ENCODE peak calls at places on chromosomes 7 and 10, in six cellular contexts. G is OCI-M1; I is NCI-H2171 treated with DMSO at 0.1 percent for 48 hours; N is aorta; Q is SK-N-SH; A is stimulated activated CD4-positive, alpha-beta T cell treated with anti-CD3 and anti-CD28 coated beads, Interleukin-12 subunit alpha, Interleukin-12 subunit beta, amount 100 ng/mL, for 24 hours. K is an unnamed sample.

GRCh38 chr10:72331575-72332422 is 22.9 kb downstream of the DNAJB12 start:
- DNase-seq in G (peak), N (peak), A (peak), Q (peak), I (peak), K (no peak)

GRCh38 chr10:84264611-84265141 is 19.8 kb downstream of the RGR start:
- DNase-seq in N (peak), I (peak), G (peak), A (peak), Q (peak), K (no peak)

GRCh38 chr10:18505719-18506118 is 145.7 kb downstream of the NSUN6 start:
- DNase-seq in Q (no peak), I (peak), N (no peak), A (no peak), G (peak), K (no peak)

GRCh38 chr7:55438765-55439525 is 73.8 kb downstream of the LANCL2 start:
- DNase-seq in A (no peak), G (no peak), Q (peak), I (peak), N (no peak), K (no peak)

GRCh38 chr7:19964198-19964597 is 190.8 kb upstream of the TMEM196 start:
- DNase-seq in A (no peak), N (no peak), G (no peak), Q (no peak), I (no peak), K (no peak)

GRCh38 chr7:140533394-140533872 is 54.1 kb upstream of the MKRN1 start:
- DNase-seq in G (peak), N (no peak), I (no peak), Q (no peak), A (no peak), K (no peak)

GRCh38 chr10:4051011-4051407 is 266.0 kb upstream of the KLF6 start:
- DNase-seq in I (no peak), Q (no peak), G (peak), N (no peak), A (no peak), K (no peak)

GRCh38 chr7:116805100-116805544 is 57.3 kb upstream of the CAPZA2 start:
- DNase-seq in G (peak), N (no peak), I (peak), Q (peak), A (no peak), K (no peak)

GRCh38 chr10:133373104-133373624 is at the start of gene ECHS1:
- DNase-seq in Q (peak), N (peak), I (peak), A (peak), G (peak), K (peak)

GRCh38 chr7:4748267-4748666 is 27.2 kb upstream of the AP5Z1 start:
- DNase-seq in A (no peak), G (no peak), Q (no peak), N (no peak), I (no peak), K (no peak)

GRCh38 chr7:27842851-27843250 is 102.9 kb downstream of the TAX1BP1 start:
- DNase-seq in A (no peak), N (no peak), Q (peak), I (no peak), G (no peak), K (no peak)

GRCh38 chr7:23043441-23043840 is 29.5 kb upstream of the HYCC1 start:
- DNase-seq in I (no peak), A (no peak), N (no peak), G (peak), Q (no peak), K (no peak)

GRCh38 chr7:131625817-131626372 is 69.5 kb upstream of the PODXL start:
- DNase-seq in G (no peak), A (no peak), N (peak), Q (peak), I (no peak), K (no peak)